ENCODE peak calls at places on chromosomes 3 and 15, in eight cellular contexts. V is sigmoid colon; O is choroid plexus epithelial cell; S is CD4-positive, alpha-beta T cell; T is GM13977; A is HFFc6; P is K562; R is RWPE1. N is an unnamed sample.

GRCh38 chr3:158788446-158788845 is 13.4 kb upstream of the MFSD1 start:
- DNase-seq in V (no peak), O (no peak), S (no peak), T (no peak), A (no peak), P (no peak), R (no peak), N (no peak)

GRCh38 chr3:45832691-45833090 is 9.2 kb downstream of the LZTFL1 start:
- DNase-seq in V (no peak), O (peak), S (no peak), T (no peak), A (no peak), P (peak), R (peak), N (no peak)

GRCh38 chr3:109109574-109109973 is 8.4 kb downstream of the MORC1 start:
- DNase-seq in V (no peak), O (no peak), S (no peak), T (no peak), A (no peak), P (no peak), R (no peak), N (no peak)

GRCh38 chr3:114111060-114111790 is 54.7 kb downstream of the QTRT2 start:
- DNase-seq in V (no peak), O (no peak), S (no peak), T (no peak), A (no peak), P (no peak), R (no peak), N (no peak)

GRCh38 chr15:42456971-42457370 is 34.0 kb downstream of the ZNF106 start:
- DNase-seq in V (no peak), O (peak), S (no peak), T (no peak), A (no peak), P (no peak), R (no peak), N (peak)

GRCh38 chr3:50490438-50490970 is 12.9 kb downstream of the CACNA2D2 start:
- DNase-seq in V (no peak), O (no peak), S (no peak), T (no peak), A (no peak), P (no peak), R (no peak), N (no peak)

GRCh38 chr3:51966486-51966885 is 768 bp downstream of the PCBP4 start:
- DNase-seq in V (no peak), O (no peak), S (no peak), T (no peak), A (no peak), P (no peak), R (no peak), N (no peak)

GRCh38 chr3:14119651-14120050 is 5.0 kb downstream of the CHCHD4 start:
- DNase-seq in V (no peak), O (no peak), S (no peak), T (no peak), A (no peak), P (no peak), R (no peak), N (no peak)

GRCh38 chr15:76033438-76033837 is 21.2 kb upstream of the NRG4 start:
- DNase-seq in V (no peak), O (no peak), S (no peak), T (no peak), A (no peak), P (no peak), R (no peak), N (no peak)

GRCh38 chr3:86895202-86895601 is 95.7 kb downstream of the VGLL3 start:
- DNase-seq in V (no peak), O (peak), S (no peak), T (no peak), A (no peak), P (no peak), R (no peak), N (no peak)

GRCh38 chr3:130894130-130894872 is 417 bp downstream of the ATP2C1 start:
- DNase-seq in V (peak), O (peak), S (no peak), T (peak), A (no peak), P (peak), R (peak), N (peak)

GRCh38 chr3:130892759-130893239 is 1.1 kb upstream of the ATP2C1 start:
- DNase-seq in V (peak), O (peak), S (peak), T (peak), A (peak), P (peak), R (peak), N (peak)

GRCh38 chr3:130894873-130895330 is 1.0 kb downstream of the ATP2C1 start:
- DNase-seq in V (no peak), O (peak), S (no peak), T (peak), A (no peak), P (peak), R (no peak), N (peak)

GRCh38 chr3:130895690-130896089 is 1.8 kb downstream of the ATP2C1 start:
- DNase-seq in V (no peak), O (no peak), S (no peak), T (no peak), A (no peak), P (no peak), R (no peak), N (no peak)

DNA sequence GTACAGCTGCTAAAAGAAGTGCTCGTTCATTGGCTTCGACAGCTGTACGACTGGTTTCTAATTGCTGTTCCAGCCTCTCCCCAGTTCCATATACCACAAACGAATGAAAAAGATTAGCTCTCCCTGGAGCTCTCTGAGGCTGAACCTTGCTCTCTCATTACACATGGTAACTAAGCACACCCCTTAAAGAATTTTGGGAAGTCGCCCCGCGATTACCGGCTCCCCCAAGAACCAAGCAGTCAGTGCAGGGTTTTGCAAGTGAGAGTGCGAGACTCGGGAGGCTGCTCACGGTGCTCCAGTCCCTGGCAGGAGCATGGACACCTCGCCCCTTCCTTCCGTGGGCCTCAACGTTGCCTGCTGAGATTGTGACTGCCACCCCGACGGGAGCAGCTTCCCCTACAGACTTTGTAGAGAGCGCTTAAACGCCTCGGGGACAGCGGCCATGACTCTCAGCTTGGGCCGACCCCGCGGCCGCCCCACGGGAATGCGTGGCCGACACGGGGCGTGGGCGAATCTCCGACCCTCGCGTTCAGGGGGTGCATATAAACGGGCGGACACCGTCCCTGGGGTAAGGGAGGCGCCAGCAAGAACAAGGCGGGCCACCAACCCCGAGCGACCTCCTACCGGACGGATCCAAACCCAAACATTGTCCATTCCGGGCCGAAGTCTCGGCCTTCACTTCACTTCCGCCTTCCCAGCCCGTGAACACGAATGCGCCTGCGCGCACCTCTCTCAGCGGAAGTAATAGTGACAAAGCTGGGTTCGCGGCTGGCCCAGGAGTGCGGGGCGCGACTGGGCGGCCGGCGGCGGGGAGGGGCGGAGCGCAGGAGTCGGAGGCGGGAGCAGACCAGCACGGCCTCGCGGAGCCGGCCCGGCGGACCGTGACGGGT is at the start of gene ATP2C1:
- DNase-seq in V (peak), O (peak), S (peak), T (peak), A (peak), P (peak), R (peak), N (peak)
- TF ChIP-seq CTCF in V (no peak), O (no peak), S (peak), T (peak), A (peak), P (no peak), R (peak), N (no peak)

GRCh38 chr3:194640829-194641228 is 7.6 kb upstream of the TMEM44 start:
- DNase-seq in V (no peak), O (peak), S (peak), T (no peak), A (no peak), P (peak), R (no peak), N (peak)
- TF ChIP-seq CTCF in V (no peak), O (peak), S (peak), T (peak), A (peak), P (peak), R (no peak), N (peak)

GRCh38 chr15:23853291-23853690 is 166.2 kb upstream of the NDN start:
- DNase-seq in V (no peak), O (no peak), S (no peak), T (no peak), A (no peak), P (no peak), R (no peak), N (no peak)
- TF ChIP-seq CTCF in V (no peak), O (no peak), S (no peak), T (no peak), A (no peak), P (no peak), R (no peak), N (no peak)

GRCh38 chr3:184344579-184345350 is 7.4 kb downstream of the FAM131A start:
- DNase-seq in V (no peak), O (no peak), S (no peak), T (no peak), A (no peak), P (no peak), R (no peak), N (no peak)

GRCh38 chr3:184347321-184348056 is 10.1 kb downstream of the FAM131A start:
- DNase-seq in V (no peak), O (peak), S (no peak), T (no peak), A (no peak), P (peak), R (no peak), N (peak)

GRCh38 chr3:184348057-184348382 is 10.6 kb downstream of the FAM131A start:
- DNase-seq in V (no peak), O (no peak), S (no peak), T (no peak), A (no peak), P (peak), R (no peak), N (no peak)

GRCh38 chr3:184346480-184346879 is 9.1 kb downstream of the FAM131A start:
- DNase-seq in V (no peak), O (no peak), S (no peak), T (no peak), A (no peak), P (no peak), R (no peak), N (no peak)

GRCh38 chr3:184345678-184346144 is 8.3 kb downstream of the FAM131A start:
- DNase-seq in V (no peak), O (peak), S (no peak), T (peak), A (peak), P (peak), R (peak), N (peak)
- TF ChIP-seq CTCF in V (peak), O (peak), S (no peak), T (peak), A (peak), P (peak), R (peak), N (peak)

DNA sequence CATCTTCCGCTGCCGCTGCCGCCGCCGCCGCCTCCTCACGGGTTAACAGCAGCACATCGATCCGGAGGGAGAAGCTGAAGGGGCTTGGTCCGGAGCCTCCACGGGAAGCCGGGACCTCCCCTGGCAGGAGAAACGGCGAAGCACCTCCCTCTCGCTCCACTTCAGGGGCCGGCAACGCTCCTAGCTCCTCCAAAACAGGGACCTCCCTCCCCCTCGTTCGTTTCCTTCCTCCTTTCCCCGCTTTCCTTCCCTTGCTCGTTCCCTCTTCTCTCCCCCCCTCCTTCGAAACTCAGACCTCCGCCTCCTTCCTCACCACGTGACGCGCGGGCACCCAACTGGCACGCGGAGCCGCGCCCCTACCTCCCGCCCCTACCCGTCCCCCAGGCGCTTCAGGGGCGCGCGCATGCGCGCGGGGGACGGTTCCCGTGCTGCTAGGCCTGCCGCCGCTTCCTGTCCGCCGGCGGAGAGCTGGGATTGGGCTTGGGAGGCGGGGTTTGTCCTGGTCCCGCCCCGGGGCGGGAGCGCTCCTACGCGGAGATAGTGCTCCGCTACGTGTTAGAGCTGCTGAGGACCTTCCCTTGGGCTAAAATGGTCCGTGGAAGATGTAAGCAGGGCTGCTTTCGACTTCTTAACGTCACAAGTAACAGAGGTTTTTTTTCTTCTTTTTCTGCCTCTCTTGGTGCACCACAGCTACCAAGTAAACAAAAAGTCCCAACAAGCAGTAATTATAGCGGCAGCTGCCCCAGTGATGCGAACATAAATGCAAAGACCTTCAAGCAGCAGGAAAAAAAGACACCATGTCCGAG is at the start of gene ADAM10:
- DNase-seq in V (peak), O (peak), S (peak), T (peak), A (peak), P (peak), R (peak), N (peak)
- TF ChIP-seq CTCF in V (no peak), O (peak), S (no peak), T (no peak), A (no peak), P (no peak), R (no peak), N (no peak)

DNA sequence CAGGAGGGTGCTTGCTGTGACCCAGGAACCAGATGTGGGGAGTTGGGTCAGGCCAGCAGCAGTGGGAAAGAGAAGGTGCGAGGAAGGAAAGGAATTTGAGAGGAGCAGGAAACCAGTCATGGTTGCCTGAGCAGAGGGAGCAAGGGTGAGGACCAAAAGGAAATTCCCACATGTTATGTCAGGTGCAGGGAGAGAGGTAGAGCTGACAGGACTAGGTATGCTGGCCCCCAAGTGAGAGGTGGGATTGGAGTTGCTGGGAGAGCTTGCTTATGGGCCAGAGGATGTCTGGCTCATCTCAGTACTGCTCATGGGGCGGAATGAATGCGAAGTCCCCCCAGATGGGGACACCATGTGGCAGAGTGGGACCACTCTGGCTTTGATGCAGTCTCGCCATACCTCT is 57.9 kb upstream of the PRR23C start:
- DNase-seq in V (no peak), O (no peak), S (no peak), T (no peak), A (no peak), P (no peak), R (no peak), N (no peak)
- TF ChIP-seq CTCF in V (no peak), O (no peak), S (no peak), T (no peak), A (no peak), P (no peak), R (no peak), N (no peak)

N was measured in A673.